ENCODE peak calls at places on chromosomes 5 and 9, in seven cellular contexts. A is astrocyte, M is RWPE1, N is GM20000, R is glutamatergic neuron, B is AG04450, Z is psoas muscle. T is an unnamed sample.

GRCh38 chr5:123881791-123882244 is 369.8 kb downstream of the CSNK1G3 start:
- DNase-seq in A (peak), M (peak), N (no peak), R (no peak), B (no peak), Z (no peak), T (no peak)

GRCh38 chr5:31232273-31232888 is 38.9 kb downstream of the CDH6 start:
- DNase-seq in A (peak), M (peak), N (peak), R (no peak), B (peak), Z (no peak), T (peak)

GRCh38 chr5:126365446-126366198 is 57.6 kb upstream of the GRAMD2B start:
- DNase-seq in A (no peak), M (no peak), N (no peak), R (no peak), B (no peak), Z (no peak), T (no peak)

GRCh38 chr5:145668714-145669113 is 166.4 kb downstream of the PRELID2 start:
- DNase-seq in A (no peak), M (no peak), N (no peak), R (no peak), B (no peak), Z (no peak), T (no peak)

GRCh38 chr5:59069438-59070079 is 486.7 kb downstream of the RAB3C start:
- DNase-seq in A (peak), M (peak), N (no peak), R (no peak), B (peak), Z (no peak), T (peak)

GRCh38 chr9:130579738-130580463 is 524 bp downstream of the FUBP3 start:
- DNase-seq in A (no peak), M (peak), N (no peak), R (no peak), B (no peak), Z (no peak), T (no peak)

GRCh38 chr5:73411927-73412596 is 36.5 kb downstream of the FOXD1 start:
- DNase-seq in A (no peak), M (no peak), N (no peak), R (no peak), B (no peak), Z (no peak), T (no peak)

GRCh38 chr9:97850746-97851449 is 2.1 kb upstream of the FOXE1 start:
- DNase-seq in A (no peak), M (no peak), N (no peak), R (no peak), B (no peak), Z (no peak), T (no peak)

GRCh38 chr5:132472431-132472830 is 18.1 kb downstream of the IRF1 start:
- DNase-seq in A (no peak), M (no peak), N (no peak), R (no peak), B (no peak), Z (no peak), T (no peak)

GRCh38 chr5:51889703-51890102 is 506.5 kb downstream of the ISL1 start:
- DNase-seq in A (no peak), M (no peak), N (no peak), R (no peak), B (no peak), Z (no peak), T (no peak)

GRCh38 chr9:130186839-130187522 is 14.8 kb downstream of the NCS1 start:
- DNase-seq in A (peak), M (peak), N (no peak), R (peak), B (no peak), Z (peak), T (no peak)

GRCh38 chr5:68071731-68072130 is 143.8 kb upstream of the PIK3R1 start:
- DNase-seq in A (peak), M (peak), N (no peak), R (no peak), B (no peak), Z (no peak), T (no peak)

GRCh38 chr9:128901379-128901778 is 19.4 kb upstream of the PHYHD1 start:
- DNase-seq in A (no peak), M (no peak), N (no peak), R (no peak), B (no peak), Z (no peak), T (no peak)

GRCh38 chr9:85262333-85262732 is 479.4 kb downstream of the AGTPBP1 start:
- DNase-seq in A (peak), M (no peak), N (no peak), R (no peak), B (no peak), Z (no peak), T (no peak)

GRCh38 chr5:160213537-160213936 is 15.8 kb upstream of the FABP6 start:
- DNase-seq in A (peak), M (peak), N (no peak), R (no peak), B (no peak), Z (no peak), T (no peak)

GRCh38 chr9:25964239-25964638 is 286.0 kb upstream of the TUSC1 start:
- DNase-seq in A (peak), M (peak), N (peak), R (peak), B (peak), Z (no peak), T (peak)

GRCh38 chr9:124414612-124415011 is 630 bp downstream of the PSMB7 start:
- DNase-seq in A (no peak), M (no peak), N (no peak), R (no peak), B (no peak), Z (no peak), T (no peak)

GRCh38 chr9:127154390-127155191 is 32.2 kb upstream of the ANGPTL2 start:
- DNase-seq in A (peak), M (no peak), N (peak), R (no peak), B (no peak), Z (peak), T (peak)

GRCh38 chr5:117701067-117701466 is 1126.4 kb upstream of the SEMA6A start:
- DNase-seq in A (no peak), M (no peak), N (no peak), R (no peak), B (no peak), Z (no peak), T (no peak)

GRCh38 chr5:151683936-151684586 is 2.7 kb downstream of the SPARC start:
- DNase-seq in A (no peak), M (no peak), N (no peak), R (no peak), B (no peak), Z (no peak), T (no peak)

GRCh38 chr5:137753227-137753985 is 757 bp downstream of the HNRNPA0 start:
- DNase-seq in A (no peak), M (no peak), N (peak), R (peak), B (no peak), Z (peak), T (no peak)

GRCh38 chr5:148343049-148343413 is 7.7 kb downstream of the SPINK9 start:
- DNase-seq in A (no peak), M (peak), N (no peak), R (no peak), B (no peak), Z (no peak), T (no peak)

GRCh38 chr5:152255411-152255810 is 149.7 kb downstream of the NMUR2 start:
- DNase-seq in A (no peak), M (no peak), N (no peak), R (no peak), B (no peak), Z (no peak), T (no peak)

GRCh38 chr9:11933926-11934325 is 759.3 kb upstream of the TYRP1 start:
- DNase-seq in A (no peak), M (peak), N (no peak), R (no peak), B (no peak), Z (no peak), T (no peak)

GRCh38 chr5:29230526-29231050 is 1962.9 kb upstream of the CDH6 start:
- DNase-seq in A (no peak), M (no peak), N (no peak), R (no peak), B (no peak), Z (no peak), T (no peak)

GRCh38 chr5:39074009-39074886 is at the start of gene RICTOR:
- DNase-seq in A (peak), M (peak), N (peak), R (peak), B (peak), Z (peak), T (peak)

GRCh38 chr5:148623101-148623500 is 31.2 kb downstream of the HTR4 start:
- DNase-seq in A (no peak), M (no peak), N (no peak), R (no peak), B (no peak), Z (no peak), T (no peak)

GRCh38 chr9:68728731-68729130 is 23.7 kb downstream of the PIP5K1B start:
- DNase-seq in A (no peak), M (no peak), N (no peak), R (no peak), B (no peak), Z (no peak), T (no peak)

GRCh38 chr5:56211298-56211865 is 21.7 kb downstream of the ANKRD55 start:
- DNase-seq in A (peak), M (peak), N (no peak), R (no peak), B (peak), Z (no peak), T (peak)

GRCh38 chr5:171739246-171739645 is 46.4 kb upstream of the SMIM23 start:
- DNase-seq in A (no peak), M (no peak), N (no peak), R (no peak), B (no peak), Z (no peak), T (no peak)

GRCh38 chr9:136050706-136051567 is 44.2 kb downstream of the NACC2 start:
- DNase-seq in A (no peak), M (peak), N (peak), R (peak), B (no peak), Z (no peak), T (no peak)
- TF ChIP-seq CTCF in A (no peak), M (no peak), N (no peak), R (no peak), B (no peak), Z (no peak), T (no peak)

GRCh38 chr5:33756481-33756880 is 135.3 kb downstream of the ADAMTS12 start:
- DNase-seq in A (no peak), M (no peak), N (no peak), R (no peak), B (no peak), Z (no peak), T (no peak)
- TF ChIP-seq CTCF in A (no peak), M (no peak), N (no peak), R (no peak), B (no peak), Z (no peak), T (no peak)

GRCh38 chr5:172770675-172771438 is at the start of gene DUSP1:
- DNase-seq in A (peak), M (peak), N (peak), R (peak), B (peak), Z (peak), T (peak)
- TF ChIP-seq CTCF in A (no peak), M (no peak), N (peak), R (peak), B (peak), Z (peak), T (peak)

DNA sequence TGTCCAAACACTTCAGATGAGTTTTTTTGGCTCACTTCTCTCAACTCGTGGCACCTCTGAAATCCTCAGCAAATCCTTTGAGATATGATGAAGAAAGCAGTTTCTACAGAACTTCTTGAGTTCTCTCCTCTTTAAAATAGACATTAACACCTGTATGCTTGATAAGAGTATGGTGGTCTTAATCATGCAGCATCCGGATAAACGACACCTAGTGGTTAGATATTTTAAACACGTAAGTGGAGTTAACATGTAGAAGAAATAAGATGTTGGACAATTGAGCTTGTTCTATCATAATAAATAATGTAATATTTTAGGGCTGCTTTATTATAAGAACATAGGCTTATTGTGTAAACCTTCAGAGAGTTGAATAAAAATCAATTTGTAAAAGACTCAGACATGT is 324.8 kb downstream of the CYLC2 start:
- DNase-seq in A (no peak), M (peak), N (no peak), R (no peak), B (no peak), Z (no peak), T (no peak)
- TF ChIP-seq CTCF in A (peak), M (peak), N (no peak), R (no peak), B (no peak), Z (no peak), T (no peak)

DNA sequence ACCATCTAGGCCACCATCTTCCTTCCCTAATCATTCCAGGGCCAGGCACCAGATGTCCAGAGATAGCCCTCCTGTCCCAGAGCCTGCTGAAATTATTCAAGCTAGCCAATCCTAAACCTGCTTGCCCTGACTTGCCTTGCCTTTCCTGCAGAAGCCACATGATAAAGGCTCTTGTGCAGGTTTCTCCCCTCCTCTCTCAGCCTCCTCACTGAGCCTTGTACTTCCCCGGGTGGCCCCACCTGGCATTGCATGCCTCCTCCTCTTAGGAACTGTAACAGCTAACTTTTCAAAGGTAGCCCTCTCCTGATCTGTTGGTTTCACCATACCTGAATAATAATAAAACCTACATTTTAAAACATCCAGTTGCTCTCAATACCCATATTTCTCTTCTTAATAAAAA is 42.6 kb downstream of the DIRAS2 start:
- DNase-seq in A (no peak), M (peak), N (no peak), R (no peak), B (no peak), Z (no peak), T (no peak)
- TF ChIP-seq CTCF in A (no peak), M (no peak), N (no peak), R (no peak), B (no peak), Z (no peak), T (no peak)

GRCh38 chr5:113824307-113824706 is 310.8 kb downstream of the YTHDC2 start:
- DNase-seq in A (no peak), M (no peak), N (no peak), R (no peak), B (no peak), Z (no peak), T (no peak)
- TF ChIP-seq CTCF in A (no peak), M (no peak), N (no peak), R (no peak), B (no peak), Z (no peak), T (no peak)

GRCh38 chr5:178839319-178839704 is 20.4 kb upstream of the ZNF354B start:
- DNase-seq in A (no peak), M (peak), N (no peak), R (peak), B (no peak), Z (peak), T (no peak)
- TF ChIP-seq CTCF in A (no peak), M (no peak), N (no peak), R (peak), B (no peak), Z (peak), T (no peak)

DNA sequence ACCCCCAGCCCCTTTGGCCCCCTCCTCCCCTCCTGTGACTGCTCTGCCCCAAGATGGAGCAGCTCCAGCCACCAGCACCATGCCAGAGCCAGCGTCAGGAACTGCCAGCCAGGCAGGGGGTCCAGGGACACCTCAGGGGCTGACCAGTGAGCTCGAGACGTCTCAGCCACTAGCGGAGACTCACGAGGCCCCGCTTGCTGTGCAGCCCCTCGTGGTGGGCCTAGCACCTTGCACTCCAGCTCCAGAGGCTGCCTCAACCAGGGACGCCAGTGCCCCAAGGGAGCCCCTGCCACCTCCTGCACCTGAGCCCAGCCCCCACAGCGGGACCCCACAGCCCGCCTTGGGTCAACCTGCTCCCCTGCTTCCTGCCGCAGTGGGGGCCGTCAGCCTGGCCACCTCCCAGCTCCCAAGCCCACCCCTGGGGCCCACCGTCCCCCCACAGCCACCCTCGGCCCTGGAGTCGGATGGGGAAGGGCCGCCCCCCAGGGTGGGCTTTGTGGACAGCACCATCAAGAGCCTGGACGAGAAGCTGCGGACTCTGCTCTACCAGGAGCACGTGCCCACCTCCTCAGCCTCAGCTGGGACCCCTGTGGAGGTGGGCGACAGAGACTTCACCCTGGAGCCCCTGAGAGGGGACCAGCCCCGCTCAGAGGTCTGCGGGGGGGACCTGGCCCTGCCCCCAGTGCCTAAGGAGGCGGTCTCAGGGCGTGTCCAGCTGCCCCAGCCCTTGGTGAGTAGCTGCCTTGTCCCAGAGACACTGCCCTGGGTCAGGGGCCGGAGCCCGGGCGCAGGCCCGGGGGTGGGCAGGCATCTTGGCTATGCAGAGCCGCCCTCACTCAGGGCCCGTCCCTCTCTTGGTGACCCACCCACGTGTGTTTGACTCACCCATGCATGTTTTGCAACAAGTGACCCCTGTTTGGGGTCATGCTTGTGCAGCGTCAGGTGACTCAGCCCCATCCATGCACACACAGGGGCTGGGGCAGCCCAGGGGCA is 105.2 kb downstream of the WNK2 start:
- DNase-seq in A (peak), M (peak), N (peak), R (no peak), B (no peak), Z (no peak), T (no peak)
- TF ChIP-seq CTCF in A (no peak), M (no peak), N (no peak), R (no peak), B (no peak), Z (no peak), T (no peak)

GRCh38 chr5:143008809-143009521 is 238.8 kb downstream of the ARHGAP26 start:
- DNase-seq in A (peak), M (peak), N (peak), R (no peak), B (peak), Z (no peak), T (no peak)
- TF ChIP-seq CTCF in A (no peak), M (no peak), N (no peak), R (no peak), B (no peak), Z (no peak), T (no peak)

DNA sequence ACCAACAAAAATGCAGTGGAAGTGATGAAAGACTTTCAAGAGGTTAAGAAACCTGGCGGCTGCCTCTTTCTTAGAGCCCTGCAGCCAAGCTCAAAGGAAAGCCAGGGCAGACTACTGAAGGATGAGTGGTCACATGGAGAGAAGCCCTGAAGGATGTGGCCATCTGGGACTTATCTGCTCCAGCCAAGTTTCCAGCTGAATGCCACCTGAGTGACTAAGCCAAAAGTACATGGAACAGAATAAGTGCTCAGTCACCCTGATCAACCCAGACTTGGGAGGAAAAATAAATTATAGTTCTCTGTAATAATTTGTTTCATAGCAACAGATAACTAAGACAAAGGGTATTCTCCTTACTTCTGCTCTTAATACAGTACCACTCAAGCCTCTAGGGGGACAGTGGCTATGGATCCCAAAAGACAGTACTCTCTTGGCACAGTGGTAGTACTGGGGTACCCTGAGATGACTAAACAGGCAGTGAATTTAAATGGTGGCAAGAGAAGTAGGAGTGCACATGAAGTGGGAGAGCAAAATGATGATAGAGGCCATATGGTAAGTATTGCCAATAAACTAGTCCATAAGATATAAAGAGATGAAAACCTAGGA is 182.3 kb downstream of the ELAVL2 start:
- DNase-seq in A (peak), M (no peak), N (no peak), R (no peak), B (no peak), Z (no peak), T (no peak)
- TF ChIP-seq CTCF in A (no peak), M (no peak), N (no peak), R (peak), B (no peak), Z (no peak), T (no peak)

T was measured in AG09319.